ENCODE peak calls at places on chromosomes 5 and 9, in four cellular contexts. T is mucosa of descending colon, S is fibroblast of lung, N is H7. W is an unnamed sample.

GRCh38 chr9:123637940-123638634 is 282.1 kb downstream of the CRB2 start:
- DNase-seq in T (no peak), S (no peak), N (no peak), W (peak)

GRCh38 chr5:66788556-66788955 is 192.4 kb downstream of the MAST4 start:
- DNase-seq in T (no peak), S (no peak), N (peak), W (no peak)

GRCh38 chr5:181181650-181182565 is 23.1 kb downstream of the TRIM7 start:
- DNase-seq in T (peak), S (peak), N (peak), W (peak)

GRCh38 chr9:108994695-108995094 is 18.6 kb downstream of the CTNNAL1 start:
- DNase-seq in T (no peak), S (peak), N (no peak), W (no peak)

GRCh38 chr5:5978501-5979361 is 399.6 kb downstream of the MED10 start:
- DNase-seq in T (no peak), S (no peak), N (no peak), W (no peak)

GRCh38 chr9:18723366-18723765 is 249.4 kb downstream of the ADAMTSL1 start:
- DNase-seq in T (no peak), S (no peak), N (no peak), W (no peak)

GRCh38 chr9:36092509-36093215 is 43.9 kb upstream of the GLIPR2 start:
- DNase-seq in T (peak), S (no peak), N (no peak), W (peak)

GRCh38 chr5:91957671-91958070 is 574.6 kb upstream of the ARRDC3 start:
- DNase-seq in T (no peak), S (peak), N (no peak), W (peak)

GRCh38 chr5:96648598-96648997 is 13.6 kb upstream of the CAST start:
- DNase-seq in T (no peak), S (peak), N (no peak), W (no peak)

GRCh38 chr5:53261245-53261644 is 151.7 kb upstream of the MOCS2 start:
- DNase-seq in T (no peak), S (peak), N (no peak), W (no peak)

GRCh38 chr9:123695391-123695790 is 234.5 kb downstream of the DENND1A start:
- DNase-seq in T (no peak), S (no peak), N (no peak), W (no peak)

GRCh38 chr5:169131944-169132343 is 169.0 kb downstream of the SLIT3 start:
- DNase-seq in T (no peak), S (no peak), N (no peak), W (no peak)

W was measured in mesendoderm.